ENCODE peak calls at places on chromosome 20, in eight cellular contexts. E, T, A, H, N, S, I and Y are unnamed samples.

GRCh38 chr20:52340036-52340634 is 148.6 kb upstream of the ZFP64 start:
- DNase-seq in A (no peak), H (no peak), I (no peak), E (no peak), T (no peak), N (peak; percentile 52), S (no peak), Y (no peak)

GRCh38 chr20:17657898-17658647 is 24.0 kb downstream of the RRBP1 start:
- DNase-seq in N (no peak), E (no peak), I (peak; percentile 25), S (no peak), H (no peak), A (no peak), T (no peak), Y (no peak)

GRCh38 chr20:35963878-35964277 is 4.5 kb upstream of the CNBD2 start:
- DNase-seq in T (no peak), I (no peak), S (no peak), E (no peak), A (no peak), N (no peak), H (no peak), Y (no peak)

GRCh38 chr20:6418732-6419131 is 295.9 kb upstream of the FERMT1 start:
- DNase-seq in T (no peak), A (no peak), N (no peak), E (no peak), H (no peak), I (no peak), S (no peak), Y (no peak)

GRCh38 chr20:24303393-24303792 is 166.0 kb upstream of the SYNDIG1 start:
- DNase-seq in T (peak; percentile 41), I (no peak), E (no peak), A (no peak), S (no peak), N (no peak), H (no peak), Y (no peak)

GRCh38 chr20:18705490-18705889 is 108.1 kb upstream of the SCP2D1 start:
- DNase-seq in I (no peak), N (no peak), A (no peak), S (no peak), H (no peak), E (no peak), T (no peak), Y (no peak)

GRCh38 chr20:444862-445426 is 17.4 kb downstream of the TBC1D20 start:
- DNase-seq in I (no peak), S (no peak), N (no peak), E (no peak), H (no peak), A (no peak), T (no peak), Y (no peak)

GRCh38 chr20:10218536-10219451 is at the start of gene SNAP25:
- DNase-seq in N (peak; percentile 64), E (peak; percentile 54), A (peak; percentile 41), T (no peak), S (no peak), H (peak; percentile 26), I (peak; percentile 71), Y (peak; percentile 86)

GRCh38 chr20:41619360-41620115 is 1.4 kb upstream of the CHD6 start:
- DNase-seq in I (no peak), N (no peak), T (no peak), H (no peak), E (no peak), A (no peak), S (no peak), Y (no peak)

GRCh38 chr20:17843246-17844132 is 125.1 kb downstream of the SNX5 start:
- DNase-seq in S (no peak), N (peak; percentile 6), H (peak; percentile 30), T (no peak), A (no peak), E (no peak), I (peak; percentile 76), Y (peak; percentile 87)

GRCh38 chr20:53381568-53382262 is 211.9 kb downstream of the ZNF217 start:
- DNase-seq in H (no peak), N (no peak), A (no peak), S (no peak), I (no peak), T (no peak), E (no peak), Y (no peak)

GRCh38 chr20:41150664-41151063 is 13.3 kb downstream of the PLCG1 start:
- DNase-seq in T (no peak), S (no peak), A (no peak), I (no peak), E (no peak), H (no peak), N (no peak), Y (no peak)

GRCh38 chr20:101975-102374 is 14.5 kb downstream of the DEFB125 start:
- DNase-seq in A (no peak), H (no peak), I (no peak), E (no peak), N (no peak), T (no peak), S (no peak), Y (no peak)

GRCh38 chr20:33229843-33230242 is 6.0 kb upstream of the BPIFA1 start:
- DNase-seq in H (no peak), N (no peak), E (no peak), S (peak; percentile 35), T (no peak), A (no peak), I (no peak), Y (no peak)

GRCh38 chr20:21430031-21430430 is 32.7 kb upstream of the NKX2-4 start:
- DNase-seq in I (no peak), A (no peak), S (no peak), T (no peak), H (no peak), N (no peak), E (no peak), Y (no peak)

GRCh38 chr20:21102252-21102609 is 3.9 kb downstream of the LINC00237 start:
- DNase-seq in H (no peak), A (no peak), E (no peak), T (no peak), N (no peak), S (no peak), I (no peak), Y (no peak)

GRCh38 chr20:57659131-57659788 is 39.0 kb upstream of the ZBP1 start:
- DNase-seq in N (peak; percentile 4), E (no peak), H (no peak), I (peak; percentile 60), S (peak; percentile 9), A (peak; percentile 18), T (no peak), Y (peak; percentile 78)

GRCh38 chr20:48448601-48449384 is 379.0 kb downstream of the PREX1 start:
- DNase-seq in H (no peak), T (no peak), N (no peak), E (no peak), I (no peak), S (no peak), A (no peak), Y (no peak)
- TF ChIP-seq CTCF in H (no peak), T (no peak), N (no peak), E (no peak), I (no peak), S (no peak), A (no peak), Y (no peak)

GRCh38 chr20:44057698-44058675 is 129.0 kb downstream of the JPH2 start:
- DNase-seq in A (no peak), H (no peak), N (no peak), I (peak; percentile 49), E (no peak), T (no peak), S (no peak), Y (no peak)
- TF ChIP-seq CTCF in A (no peak), H (no peak), N (no peak), I (no peak), E (no peak), T (no peak), S (no peak), Y (no peak)

DNA sequence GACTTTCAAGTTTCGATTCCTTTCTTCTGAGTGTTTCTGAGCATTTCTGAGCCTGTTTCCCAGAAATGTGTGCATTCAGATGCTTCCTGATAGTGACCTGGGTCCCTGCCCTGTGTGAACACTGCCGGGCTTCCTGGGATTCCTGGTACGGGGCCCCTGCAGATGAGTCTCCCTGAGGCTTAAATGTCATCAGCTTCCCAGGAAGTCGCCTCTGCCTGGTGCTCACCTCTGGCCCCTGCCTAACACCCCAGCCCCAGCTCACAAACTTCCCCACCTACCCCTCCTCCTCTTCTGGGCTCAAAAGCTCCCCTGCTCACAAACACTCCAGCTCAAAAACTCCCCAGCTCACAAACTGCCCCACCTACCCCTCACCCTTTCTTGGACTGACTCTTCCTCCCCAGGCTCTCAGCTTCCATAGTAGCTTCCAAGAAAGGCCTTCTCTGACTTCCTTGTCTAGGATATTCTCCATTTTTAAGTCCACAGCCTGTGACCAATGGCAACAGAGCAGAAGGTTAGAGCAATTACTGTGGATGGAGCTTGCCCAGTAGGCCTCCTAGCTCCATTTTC is 42.0 kb downstream of the TGM2 start:
- DNase-seq in E (peak; percentile 7), T (no peak), S (no peak), A (peak; percentile 24), H (no peak), I (peak; percentile 44), N (no peak), Y (peak; percentile 56)
- TF ChIP-seq CTCF in E (no peak), T (no peak), S (no peak), A (no peak), H (no peak), I (no peak), N (no peak), Y (no peak)

GRCh38 chr20:63369724-63370622 is 8.8 kb upstream of the CHRNA4 start:
- DNase-seq in T (no peak), N (no peak), S (no peak), H (no peak), A (no peak), E (no peak), I (no peak), Y (no peak)
- TF ChIP-seq CTCF in T (no peak), N (no peak), S (no peak), H (no peak), A (no peak), E (peak; percentile 16), I (no peak), Y (no peak)

DNA sequence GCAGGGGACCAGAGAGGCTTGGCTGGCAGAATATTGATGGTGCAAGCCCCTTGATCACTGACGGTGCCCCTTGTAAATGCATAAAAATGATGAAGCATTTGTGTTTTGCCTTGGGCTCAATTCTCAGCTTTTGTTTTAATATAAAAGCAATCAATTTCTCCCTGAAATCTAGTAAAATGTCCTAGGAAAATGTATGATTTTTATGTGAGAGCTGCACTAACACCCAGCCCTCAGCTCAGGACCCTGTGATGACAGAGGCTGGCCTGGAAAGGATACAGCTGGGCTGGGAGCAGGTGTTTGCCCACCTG is 84.7 kb upstream of the PHACTR3 start:
- DNase-seq in I (no peak), H (no peak), S (no peak), T (no peak), N (no peak), A (no peak), E (no peak), Y (no peak)
- TF ChIP-seq CTCF in I (no peak), H (peak; percentile 26), S (no peak), T (no peak), N (no peak), A (no peak), E (no peak), Y (no peak)

GRCh38 chr20:42886046-42886445 is 303.7 kb downstream of the PTPRT start:
- DNase-seq in N (no peak), T (no peak), I (no peak), H (no peak), S (no peak), A (no peak), E (no peak), Y (no peak)
- TF ChIP-seq CTCF in N (no peak), T (no peak), I (no peak), H (no peak), S (no peak), A (no peak), E (no peak), Y (no peak)